ENCODE peak calls at places on chromosomes 13 and 19, in eight cellular contexts. P is heart left ventricle; Z is putamen; X is activated CD8-positive, alpha-beta memory T cell treated with anti-CD3 and anti-CD28 coated beads for 4 hours; G is cardiac fibroblast; S is GM12865; O is fibroblast of the conjunctiva; E is NCI-H524 treated with DMSO at 0.1 percent for 48 hours. R is an unnamed sample.

GRCh38 chr19:14050512-14050911 is 11.4 kb downstream of the PALM3 start:
- DNase-seq in E (no peak), P (no peak), Z (no peak), G (no peak), S (no peak), X (no peak), O (no peak), R (no peak)

GRCh38 chr13:97977982-97978381 is 24.5 kb downstream of the IPO5 start:
- DNase-seq in E (no peak), S (no peak), O (no peak), G (no peak), P (no peak), Z (no peak), X (no peak), R (no peak)

GRCh38 chr13:99285432-99286182 is 21.6 kb downstream of the GPR183 start:
- DNase-seq in O (no peak), E (no peak), Z (no peak), S (no peak), G (no peak), P (no peak), X (no peak), R (no peak)

GRCh38 chr13:111313911-111314425 is 6.5 kb upstream of the TEX29 start:
- DNase-seq in P (no peak), Z (no peak), G (no peak), S (no peak), X (no peak), E (no peak), O (no peak), R (no peak)

GRCh38 chr19:8224394-8225145 is 15.4 kb downstream of the CERS4 start:
- DNase-seq in O (peak; percentile 26), Z (no peak), G (peak; percentile 73), X (no peak), S (no peak), P (peak; percentile 70), E (no peak), R (no peak)

GRCh38 chr19:5621945-5622464 is 571 bp downstream of the SAFB2 start:
- DNase-seq in X (no peak), O (no peak), P (peak; percentile 50), S (peak; percentile 24), G (peak; percentile 7), Z (no peak), E (no peak), R (no peak)

GRCh38 chr13:94858856-94859811 is 146.8 kb upstream of the SOX21 start:
- DNase-seq in E (no peak), S (no peak), X (no peak), G (no peak), P (peak; percentile 63), Z (peak; percentile 60), O (no peak), R (no peak)

GRCh38 chr19:1269478-1270167 is 491 bp downstream of the CIRBP start:
- DNase-seq in X (peak; percentile 71), E (peak; percentile 29), Z (peak; percentile 84), G (peak; percentile 94), O (peak; percentile 81), S (peak; percentile 92), P (peak; percentile 92), R (no peak)

GRCh38 chr13:27242642-27243185 is 8.6 kb upstream of the RPL21 start:
- DNase-seq in S (no peak), E (no peak), P (no peak), X (no peak), G (no peak), Z (no peak), O (no peak), R (no peak)

GRCh38 chr13:99580500-99581268 is 79.4 kb downstream of the TM9SF2 start:
- DNase-seq in G (no peak), X (no peak), E (no peak), Z (no peak), O (no peak), P (no peak), S (no peak), R (no peak)

GRCh38 chr19:12913011-12913561 is 6.0 kb downstream of the SYCE2 start:
- DNase-seq in Z (peak; percentile 83), G (peak; percentile 50), X (no peak), P (peak; percentile 78), S (no peak), E (peak; percentile 98), O (peak; percentile 33), R (no peak)

GRCh38 chr19:49896863-49897621 is at the start of gene IL4I1:
- DNase-seq in G (peak; percentile 18), E (no peak), P (no peak), S (peak; percentile 94), X (peak; percentile 31), O (no peak), Z (no peak), R (no peak)

GRCh38 chr13:111460548-111461444 is 140.4 kb downstream of the TEX29 start:
- DNase-seq in G (peak; percentile 67), O (peak; percentile 35), Z (peak; percentile 39), P (peak; percentile 65), X (no peak), S (peak; percentile 12), E (no peak), R (no peak)

GRCh38 chr19:48568345-48568886 is 16.4 kb downstream of the SULT2B1 start:
- DNase-seq in E (no peak), S (no peak), P (peak; percentile 94), G (peak; percentile 84), X (no peak), O (peak; percentile 88), Z (peak; percentile 6), R (no peak)

GRCh38 chr19:42179501-42179817 is 38.0 kb downstream of the DEDD2 start:
- DNase-seq in G (no peak), S (no peak), P (no peak), E (no peak), Z (no peak), X (no peak), O (no peak), R (no peak)

GRCh38 chr19:4971424-4971793 is 2.5 kb downstream of the KDM4B start:
- DNase-seq in S (no peak), O (no peak), Z (no peak), G (peak; percentile 17), X (no peak), E (no peak), P (no peak), R (no peak)

GRCh38 chr13:40673061-40673397 is 6.6 kb upstream of the FOXO1 start:
- DNase-seq in E (no peak), O (no peak), X (no peak), Z (no peak), P (no peak), G (no peak), S (no peak), R (no peak)

GRCh38 chr13:24112791-24113190 is 47.7 kb upstream of the SPATA13 start:
- DNase-seq in E (no peak), G (peak; percentile 33), P (no peak), O (no peak), S (no peak), X (no peak), Z (peak; percentile 24), R (no peak)

GRCh38 chr13:66805657-66806056 is 424.5 kb downstream of the PCDH9 start:
- DNase-seq in G (peak; percentile 61), O (peak; percentile 39), E (no peak), P (no peak), Z (no peak), S (no peak), X (no peak), R (no peak)

GRCh38 chr19:35141627-35142401 is 1.2 kb upstream of the FXYD7 start:
- DNase-seq in O (no peak), G (no peak), P (no peak), Z (no peak), E (no peak), S (no peak), X (no peak), R (no peak)

GRCh38 chr19:49700563-49700962 is 9.6 kb downstream of the CPT1C start:
- DNase-seq in S (no peak), X (no peak), O (no peak), Z (no peak), P (no peak), G (no peak), E (no peak), R (no peak)

GRCh38 chr13:76783798-76784197 is 102.4 kb downstream of the KCTD12 start:
- DNase-seq in O (no peak), Z (no peak), P (no peak), S (no peak), E (no peak), X (no peak), G (no peak), R (no peak)

GRCh38 chr13:74464656-74465055 is 330.5 kb upstream of the KLF12 start:
- DNase-seq in O (no peak), G (no peak), E (no peak), S (no peak), X (no peak), P (no peak), Z (no peak), R (no peak)

GRCh38 chr19:46984077-46985010 is 35.3 kb upstream of the NPAS1 start:
- DNase-seq in G (peak; percentile 91), S (no peak), O (no peak), Z (no peak), X (no peak), E (no peak), P (peak; percentile 83), R (no peak)

GRCh38 chr13:73025212-73026012 is 33.4 kb upstream of the KLF5 start:
- DNase-seq in G (peak; percentile 45), P (no peak), O (no peak), E (no peak), Z (no peak), S (no peak), X (no peak), R (no peak)

GRCh38 chr19:12983561-12984142 is 11.6 kb upstream of the NFIX start:
- DNase-seq in P (peak; percentile 73), O (peak; percentile 47), Z (peak; percentile 85), G (peak; percentile 81), E (no peak), S (peak; percentile 78), X (peak; percentile 58), R (peak; percentile 84)

GRCh38 chr13:57633950-57634828 is 2.6 kb downstream of the PCDH17 start:
- DNase-seq in G (no peak), S (no peak), P (peak; percentile 29), E (no peak), X (no peak), Z (no peak), O (no peak), R (no peak)

R was measured in neuronal stem cell.